ENCODE peak calls at places on chromosomes 4 and X, in four cellular contexts. One of them, this sample, is unnamed.
A peak's percentile ranks its signal among the peaks of the same experiment; 100 is the strongest.

GRCh38 chrX:74523870-74524735 is 90.3 kb downstream of the RLIM start:
- DNase-seq in HCT116: peak; percentile 13
- DNase-seq in lower lobe of right lung: no peak
- DNase-seq in hepatocyte: no peak
- DNase-seq in this sample: no peak

GRCh38 chr4:142485452-142485851 is 360.6 kb downstream of the INPP4B start:
- DNase-seq in HCT116: no peak
- DNase-seq in lower lobe of right lung: no peak
- DNase-seq in hepatocyte: no peak
- DNase-seq in this sample: no peak

GRCh38 chr4:159837071-159837470 is 734.2 kb downstream of the RAPGEF2 start:
- DNase-seq in HCT116: no peak
- DNase-seq in lower lobe of right lung: no peak
- DNase-seq in hepatocyte: no peak
- DNase-seq in this sample: no peak

GRCh38 chr4:99151931-99152448 is 7.9 kb upstream of the ADH4 start:
- DNase-seq in HCT116: no peak
- DNase-seq in lower lobe of right lung: no peak
- DNase-seq in hepatocyte: no peak
- DNase-seq in this sample: no peak

GRCh38 chr4:125311503-125311902 is 3.3 kb upstream of the FAT4 start:
- DNase-seq in HCT116: no peak
- DNase-seq in lower lobe of right lung: no peak
- DNase-seq in hepatocyte: no peak
- DNase-seq in this sample: no peak

GRCh38 chrX:63488546-63489373 is 137.6 kb upstream of the SPIN4 start:
- DNase-seq in HCT116: no peak
- DNase-seq in lower lobe of right lung: no peak
- DNase-seq in hepatocyte: no peak
- DNase-seq in this sample: no peak

GRCh38 chrX:31423575-31424284 is 351.9 kb upstream of the FTHL17 start:
- DNase-seq in HCT116: no peak
- DNase-seq in lower lobe of right lung: no peak
- DNase-seq in hepatocyte: peak; percentile 74
- DNase-seq in this sample: peak; percentile 83

GRCh38 chr4:169663894-169664293 is 43.5 kb downstream of the CLCN3 start:
- DNase-seq in HCT116: no peak
- DNase-seq in lower lobe of right lung: no peak
- DNase-seq in hepatocyte: peak; percentile 20
- DNase-seq in this sample: no peak

GRCh38 chrX:110966839-110967238 is 129.2 kb upstream of the PAK3 start:
- DNase-seq in HCT116: no peak
- DNase-seq in lower lobe of right lung: no peak
- DNase-seq in hepatocyte: no peak
- DNase-seq in this sample: no peak

GRCh38 chr4:38180456-38180855 is 220.3 kb downstream of the PTTG2 start:
- DNase-seq in HCT116: no peak
- DNase-seq in lower lobe of right lung: no peak
- DNase-seq in hepatocyte: no peak
- DNase-seq in this sample: no peak

GRCh38 chr4:109722357-109722756 is 7.5 kb downstream of the PLA2G12A start:
- DNase-seq in HCT116: no peak
- DNase-seq in lower lobe of right lung: no peak
- DNase-seq in hepatocyte: no peak
- DNase-seq in this sample: no peak

GRCh38 chr4:64718091-64718490 is 308.8 kb upstream of the TECRL start:
- DNase-seq in HCT116: no peak
- DNase-seq in lower lobe of right lung: no peak
- DNase-seq in hepatocyte: peak; percentile 50
- DNase-seq in this sample: peak; percentile 17

GRCh38 chrX:145817666-145818521 is at the start of gene SLITRK2:
- DNase-seq in HCT116: no peak
- DNase-seq in lower lobe of right lung: no peak
- DNase-seq in hepatocyte: peak; percentile 14
- DNase-seq in this sample: no peak

GRCh38 chr4:89800527-89801103 is 36.3 kb downstream of the SNCA start:
- DNase-seq in HCT116: no peak
- DNase-seq in lower lobe of right lung: no peak
- DNase-seq in hepatocyte: no peak
- DNase-seq in this sample: peak; percentile 62

GRCh38 chr4:2871911-2872310 is 28.3 kb downstream of the ADD1 start:
- DNase-seq in HCT116: no peak
- DNase-seq in lower lobe of right lung: no peak
- DNase-seq in hepatocyte: no peak
- DNase-seq in this sample: peak; percentile 32

GRCh38 chr4:167873536-167873935 is 218.8 kb upstream of the ANXA10 start:
- DNase-seq in HCT116: no peak
- DNase-seq in lower lobe of right lung: no peak
- DNase-seq in hepatocyte: no peak
- DNase-seq in this sample: no peak

GRCh38 chrX:133602881-133603280 is 187.6 kb upstream of the GPC4 start:
- DNase-seq in HCT116: no peak
- DNase-seq in lower lobe of right lung: no peak
- DNase-seq in hepatocyte: no peak
- DNase-seq in this sample: no peak

GRCh38 chr4:3346146-3346545 is 53.3 kb downstream of the RGS12 start:
- DNase-seq in HCT116: peak; percentile 47
- DNase-seq in lower lobe of right lung: no peak
- DNase-seq in hepatocyte: peak; percentile 85
- DNase-seq in this sample: peak; percentile 86

GRCh38 chrX:68433155-68433980 is at the start of gene OPHN1:
- DNase-seq in HCT116: peak; percentile 55
- DNase-seq in lower lobe of right lung: peak; percentile 85
- DNase-seq in hepatocyte: peak; percentile 82
- DNase-seq in this sample: peak; percentile 79

GRCh38 chr4:168852933-168853713 is 156.9 kb downstream of the CBR4 start:
- DNase-seq in HCT116: no peak
- DNase-seq in lower lobe of right lung: no peak
- DNase-seq in hepatocyte: no peak
- DNase-seq in this sample: peak; percentile 67

GRCh38 chr4:64334964-64335363 is 74.3 kb downstream of the TECRL start:
- DNase-seq in HCT116: no peak
- DNase-seq in lower lobe of right lung: no peak
- DNase-seq in hepatocyte: no peak
- DNase-seq in this sample: no peak

GRCh38 chr4:22487333-22487732 is 28.5 kb downstream of the ADGRA3 start:
- DNase-seq in HCT116: no peak
- DNase-seq in lower lobe of right lung: no peak
- DNase-seq in hepatocyte: no peak
- DNase-seq in this sample: peak; percentile 62

GRCh38 chrX:48468247-48468671 is 1.8 kb downstream of the SLC38A5 start:
- DNase-seq in HCT116: no peak
- DNase-seq in lower lobe of right lung: no peak
- DNase-seq in hepatocyte: no peak
- DNase-seq in this sample: peak; percentile 20

GRCh38 chr4:57103051-57103450 is 7.1 kb downstream of the IGFBP7 start:
- DNase-seq in HCT116: no peak
- DNase-seq in lower lobe of right lung: no peak
- DNase-seq in hepatocyte: no peak
- DNase-seq in this sample: no peak

GRCh38 chr4:3871181-3871852 is 105.1 kb downstream of the ADRA2C start:
- DNase-seq in HCT116: no peak
- DNase-seq in lower lobe of right lung: peak; percentile 31
- DNase-seq in hepatocyte: peak; percentile 61
- DNase-seq in this sample: no peak

GRCh38 chr4:99436462-99436861 is 1.3 kb upstream of the ADH7 start:
- DNase-seq in HCT116: no peak
- DNase-seq in lower lobe of right lung: no peak
- DNase-seq in hepatocyte: no peak
- DNase-seq in this sample: no peak

GRCh38 chrX:110146521-110146920 is 143.6 kb downstream of the TMEM164 start:
- DNase-seq in HCT116: peak; percentile 8
- DNase-seq in lower lobe of right lung: no peak
- DNase-seq in hepatocyte: peak; percentile 67
- DNase-seq in this sample: peak; percentile 65

GRCh38 chrX:120768681-120769080 is 107.0 kb downstream of the CT47B1 start:
- DNase-seq in HCT116: no peak
- DNase-seq in lower lobe of right lung: no peak
- DNase-seq in hepatocyte: no peak
- DNase-seq in this sample: no peak

GRCh38 chrX:38109042-38109904 is 102.9 kb downstream of the SYTL5 start:
- DNase-seq in HCT116: no peak
- DNase-seq in lower lobe of right lung: no peak
- DNase-seq in hepatocyte: no peak
- DNase-seq in this sample: no peak

GRCh38 chr4:156999175-156999517 is 27.5 kb upstream of the PDGFC start:
- DNase-seq in HCT116: peak; percentile 87
- DNase-seq in lower lobe of right lung: no peak
- DNase-seq in hepatocyte: peak; percentile 89
- DNase-seq in this sample: peak; percentile 78

GRCh38 chr4:80215449-80216052 is 18.2 kb downstream of the PRDM8 start:
- DNase-seq in HCT116: no peak
- DNase-seq in lower lobe of right lung: no peak
- DNase-seq in hepatocyte: peak; percentile 27
- DNase-seq in this sample: peak; percentile 60

GRCh38 chr4:1384675-1385372 is 21.4 kb downstream of the NKX1-1 start:
- DNase-seq in HCT116: no peak
- DNase-seq in lower lobe of right lung: peak; percentile 31
- DNase-seq in hepatocyte: no peak
- DNase-seq in this sample: no peak

GRCh38 chrX:43269201-43269600 is 386.9 kb upstream of the MAOA start:
- DNase-seq in HCT116: no peak
- DNase-seq in lower lobe of right lung: no peak
- DNase-seq in hepatocyte: no peak
- DNase-seq in this sample: no peak

GRCh38 chr4:133997440-133997839 is 204.1 kb downstream of the PABPC4L start:
- DNase-seq in HCT116: no peak
- DNase-seq in lower lobe of right lung: no peak
- DNase-seq in hepatocyte: no peak
- DNase-seq in this sample: no peak

DNA sequence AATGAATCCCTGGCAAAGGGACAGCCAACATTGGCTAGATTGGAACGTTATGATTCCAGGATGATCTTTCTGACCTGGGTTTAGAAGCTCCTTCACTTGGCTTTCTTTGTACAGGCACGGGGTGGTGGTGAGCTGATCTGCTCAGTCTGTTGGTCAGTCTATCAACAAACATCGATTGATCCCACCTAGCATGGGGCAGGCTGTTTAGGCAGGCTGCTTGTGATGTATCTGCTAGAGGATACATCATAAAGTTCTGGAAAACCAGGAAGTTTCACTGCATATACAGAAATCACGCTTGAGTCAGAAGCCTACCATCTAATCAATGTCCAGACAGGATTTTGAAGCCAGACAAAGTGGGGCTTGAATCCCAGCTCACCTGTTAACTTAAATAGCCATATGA is 6.9 kb downstream of the FRMD7 start:
- DNase-seq in HCT116: no peak
- DNase-seq in lower lobe of right lung: no peak
- DNase-seq in hepatocyte: no peak
- DNase-seq in this sample: no peak
- H3K27ac ChIP-seq in HCT116: no peak overlapping the region
- H3K27ac ChIP-seq in lower lobe of right lung: no peak overlapping the region
- H3K27ac ChIP-seq in hepatocyte: no peak overlapping the region
- H3K27ac ChIP-seq in this sample: no peak overlapping the region

DNA sequence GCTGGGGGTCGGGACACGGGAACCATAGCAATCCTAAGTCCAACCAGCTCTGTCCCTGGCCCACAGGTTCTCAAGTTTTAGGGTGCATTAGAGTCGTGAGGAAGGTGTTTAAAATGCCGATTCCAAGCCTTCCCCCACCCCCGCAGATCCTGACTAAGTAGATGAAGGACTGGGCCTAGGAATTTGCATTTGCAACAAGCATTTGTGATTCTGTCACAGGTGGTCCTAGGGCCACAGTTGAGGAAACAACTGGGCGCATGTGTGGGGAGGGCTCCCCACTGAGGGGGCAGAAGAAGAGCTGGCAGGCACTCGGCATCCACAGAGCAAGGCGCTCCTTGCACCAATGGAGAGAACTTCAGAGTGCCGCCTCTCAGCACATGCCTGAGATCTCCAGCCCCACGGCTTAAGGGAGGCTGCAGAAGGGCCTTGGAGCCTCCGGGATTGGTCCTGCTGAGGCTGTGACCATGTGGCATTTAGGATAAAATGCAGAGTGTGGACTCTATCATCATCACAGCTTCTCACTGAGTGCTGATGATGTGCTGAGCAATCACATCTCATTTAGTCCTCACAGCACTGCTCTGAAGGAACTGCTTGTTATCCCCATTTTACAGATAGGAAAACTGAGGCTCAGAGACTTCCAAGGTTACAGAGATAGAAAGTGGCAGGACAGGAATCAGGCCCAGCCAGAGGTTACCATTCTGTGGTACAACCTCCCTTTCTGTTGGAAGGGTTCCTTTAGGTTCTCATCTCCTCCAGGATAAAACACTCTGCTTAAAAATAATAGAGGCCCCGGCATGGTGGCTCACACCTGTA is 16.7 kb downstream of the SEL1L3 start:
- DNase-seq in HCT116: no peak
- DNase-seq in lower lobe of right lung: no peak
- DNase-seq in hepatocyte: no peak
- DNase-seq in this sample: no peak
- H3K36me3 ChIP-seq in HCT116: peaks cover 17% of the 10 kb centered on the region
- H3K36me3 ChIP-seq in lower lobe of right lung: peaks cover 7% of the 10 kb centered on the region
- H3K36me3 ChIP-seq in hepatocyte: no peaks in the 10 kb centered on the region
- H3K36me3 ChIP-seq in this sample: peaks cover 25% of the 10 kb centered on the region

GRCh38 chr4:147617173-147617840 is at the start of gene TMEM184C:
- DNase-seq in HCT116: peak; percentile 90
- DNase-seq in lower lobe of right lung: peak; percentile 99
- DNase-seq in hepatocyte: peak; percentile 97
- DNase-seq in this sample: peak; percentile 97
- H3K4me3 ChIP-seq in HCT116: peak within 1 kb of the TSS; percentile 72
- H3K4me3 ChIP-seq in lower lobe of right lung: peak within 1 kb of the TSS; percentile 86
- H3K4me3 ChIP-seq in hepatocyte: peak within 1 kb of the TSS; percentile 43
- H3K4me3 ChIP-seq in this sample: peak within 1 kb of the TSS; percentile 74

DNA sequence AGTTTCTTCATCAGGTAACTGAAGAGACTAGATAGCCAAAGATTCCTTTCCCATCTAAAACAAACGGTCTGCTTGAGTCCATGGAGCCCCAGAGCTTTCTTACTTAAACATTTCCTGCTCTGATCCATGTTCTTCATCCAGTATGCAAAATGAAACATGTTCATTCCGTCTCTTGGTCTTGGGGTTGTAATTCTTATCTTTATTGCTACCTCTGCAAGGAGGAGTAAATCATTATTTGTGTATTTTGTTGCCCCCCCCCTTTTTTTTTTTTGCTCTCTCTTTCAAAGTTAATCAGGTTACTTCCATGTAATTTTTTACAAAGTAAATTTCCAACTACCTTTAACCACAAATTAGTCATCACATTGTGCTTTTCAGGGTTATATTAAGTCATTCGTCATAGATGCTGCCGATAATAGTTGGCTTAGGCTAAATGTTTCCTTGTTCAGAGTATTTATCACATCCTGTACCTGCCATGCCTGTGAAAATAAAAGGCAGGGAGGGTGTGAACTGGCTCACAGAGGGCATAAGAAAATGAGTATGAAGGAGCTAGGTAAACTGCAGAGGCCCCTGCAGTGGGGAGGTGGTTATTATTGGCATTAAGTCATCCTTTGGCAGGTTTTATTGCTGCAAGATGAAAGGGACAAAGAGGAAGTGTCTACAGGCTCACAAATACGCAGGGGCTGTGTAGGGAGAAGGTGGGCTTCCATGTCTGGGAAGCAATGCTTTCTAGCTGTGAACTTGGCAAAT is 76.7 kb upstream of the HS3ST1 start:
- DNase-seq in HCT116: peak; percentile 99
- DNase-seq in lower lobe of right lung: no peak
- DNase-seq in hepatocyte: peak; percentile 68
- DNase-seq in this sample: no peak
- H3K27ac ChIP-seq in HCT116: peak overlapping the region; percentile 88
- H3K27ac ChIP-seq in lower lobe of right lung: no peak overlapping the region
- H3K27ac ChIP-seq in hepatocyte: peak overlapping the region; percentile 95
- H3K27ac ChIP-seq in this sample: no peak overlapping the region